ENCODE peak calls at places on chromosomes 6 and 20, in six cellular contexts. N, J, P, I, S and R are unnamed samples.

GRCh38 chr6:92337571-92337970 is 1081.8 kb downstream of the EPHA7 start:
- DNase-seq in P (no peak), N (no peak), J (no peak), I (no peak), S (no peak), R (no peak)

GRCh38 chr6:169866668-169867521 is 115.5 kb downstream of the ERMARD start:
- DNase-seq in S (no peak), N (no peak), P (no peak), I (no peak), J (no peak), R (no peak)

GRCh38 chr6:53469163-53469562 is 75.7 kb downstream of the GCLC start:
- DNase-seq in P (no peak), J (no peak), I (no peak), N (no peak), S (no peak), R (no peak)

GRCh38 chr20:25293507-25293906 is 45.6 kb downstream of the PYGB start:
- DNase-seq in I (no peak), N (no peak), P (no peak), S (no peak), J (peak; percentile 43), R (no peak)

GRCh38 chr20:34558320-34559202 is at the start of gene MAP1LC3A:
- DNase-seq in P (peak; percentile 98), N (peak; percentile 94), S (peak; percentile 97), I (peak; percentile 94), J (peak; percentile 95), R (peak; percentile 88)

GRCh38 chr6:25232478-25232877 is 46.7 kb upstream of the CARMIL1 start:
- DNase-seq in P (no peak), S (peak; percentile 61), N (no peak), I (no peak), J (no peak), R (no peak)

GRCh38 chr6:125533710-125534397 is 215.6 kb upstream of the HEY2 start:
- DNase-seq in S (no peak), I (no peak), P (no peak), N (no peak), J (peak; percentile 11), R (no peak)

GRCh38 chr6:121435444-121436069 is at the start of gene GJA1:
- DNase-seq in N (peak; percentile 27), S (no peak), I (peak; percentile 47), P (no peak), J (peak; percentile 87), R (peak; percentile 56)

GRCh38 chr6:150006961-150007464 is 18.3 kb downstream of the RAET1L start:
- DNase-seq in I (no peak), J (peak; percentile 29), P (peak; percentile 32), S (no peak), N (peak; percentile 67), R (no peak)

GRCh38 chr6:128508588-128509296 is 11.7 kb downstream of the PTPRK start:
- DNase-seq in I (no peak), J (peak; percentile 96), N (peak; percentile 66), S (no peak), P (no peak), R (peak; percentile 48)

GRCh38 chr6:102759415-102759814 is 1365.9 kb downstream of the GRIK2 start:
- DNase-seq in P (no peak), J (peak; percentile 58), N (no peak), S (no peak), I (no peak), R (no peak)

GRCh38 chr20:49752504-49752903 is 38.8 kb upstream of the B4GALT5 start:
- DNase-seq in J (no peak), S (no peak), N (peak; percentile 39), I (no peak), P (no peak), R (no peak)

GRCh38 chr6:156953478-156954146 is 176.4 kb downstream of the ARID1B start:
- DNase-seq in J (peak; percentile 95), S (no peak), N (peak; percentile 98), P (peak; percentile 14), I (no peak), R (peak; percentile 40)